ENCODE peak calls at places on chromosome 11, in ten cellular contexts. W is GOT3; G is C1 segment of cervical spinal cord; H is heart left ventricle; U is fibroblast of gingiva; F is MV-4-11; L is tibial artery; O is CD4-positive, alpha-beta T cell; Q is NT2/D1; X is psoas muscle. S is an unnamed sample.

GRCh38 chr11:9037963-9038362 is 34.2 kb upstream of the NRIP3 start:
- DNase-seq in U (no peak), W (no peak), Q (no peak), L (no peak), X (no peak), F (no peak), O (no peak), G (no peak), H (no peak), S (no peak)

GRCh38 chr11:112410325-112410724 is 149.7 kb upstream of the PLET1 start:
- DNase-seq in W (no peak), G (no peak), X (no peak), U (no peak), O (no peak), H (no peak), L (no peak), Q (no peak), F (peak; percentile 65), S (no peak)

GRCh38 chr11:118819687-118820086 is 28.7 kb upstream of the DDX6 start:
- DNase-seq in U (no peak), Q (no peak), L (no peak), X (no peak), O (no peak), G (no peak), W (no peak), H (no peak), F (no peak), S (no peak)

GRCh38 chr11:117019871-117020270 is 78.4 kb downstream of the SIK3 start:
- DNase-seq in O (no peak), X (no peak), H (no peak), W (no peak), L (no peak), U (no peak), Q (no peak), G (no peak), F (no peak), S (no peak)

GRCh38 chr11:63832336-63832735 is 6.6 kb upstream of the MARK2 start:
- DNase-seq in H (no peak), F (peak; percentile 58), X (no peak), U (no peak), Q (no peak), O (no peak), W (no peak), G (no peak), L (no peak), S (no peak)

GRCh38 chr11:7353100-7353499 is 101.4 kb downstream of the SYT9 start:
- DNase-seq in O (no peak), Q (peak; percentile 56), H (no peak), L (no peak), U (peak; percentile 10), W (no peak), G (no peak), X (no peak), F (peak; percentile 46), S (no peak)

GRCh38 chr11:95715777-95716241 is 73.8 kb downstream of the FAM76B start:
- DNase-seq in Q (no peak), U (no peak), W (no peak), O (no peak), L (no peak), H (no peak), X (no peak), F (peak; percentile 27), G (no peak), S (no peak)

GRCh38 chr11:119618208-119618909 is 110.6 kb downstream of the NECTIN1 start:
- DNase-seq in Q (peak; percentile 40), G (no peak), U (no peak), H (peak; percentile 37), W (no peak), X (no peak), O (no peak), L (peak; percentile 76), F (peak; percentile 91), S (peak; percentile 64)

GRCh38 chr11:20114588-20114987 is 45.7 kb downstream of the DBX1 start:
- DNase-seq in G (no peak), U (no peak), X (no peak), H (no peak), L (no peak), Q (no peak), W (no peak), F (no peak), O (no peak), S (no peak)

GRCh38 chr11:67463680-67464410 is 5.2 kb downstream of the TMEM134 start:
- DNase-seq in O (no peak), U (peak; percentile 62), Q (no peak), F (peak; percentile 87), W (no peak), H (no peak), X (peak; percentile 86), G (no peak), L (peak; percentile 77), S (peak; percentile 77)

GRCh38 chr11:61049854-61050253 is 52.4 kb upstream of the CD5 start:
- DNase-seq in U (no peak), W (no peak), F (no peak), X (no peak), L (no peak), Q (no peak), O (no peak), H (peak; percentile 36), G (no peak), S (peak; percentile 49)

GRCh38 chr11:111444040-111444439 is 65.0 kb upstream of the POU2AF1 start:
- DNase-seq in X (no peak), W (no peak), G (no peak), H (no peak), F (no peak), O (no peak), Q (no peak), U (no peak), L (no peak), S (no peak)

GRCh38 chr11:25981998-25982397 is 349.9 kb upstream of the ANO3 start:
- DNase-seq in H (peak; percentile 10), O (no peak), G (no peak), L (no peak), U (peak; percentile 70), W (no peak), X (no peak), Q (peak; percentile 15), F (peak; percentile 33), S (no peak)

GRCh38 chr11:66271816-66272215 is 3.4 kb downstream of the RAB1B start:
- DNase-seq in G (no peak), L (no peak), F (no peak), H (no peak), O (no peak), X (peak; percentile 36), U (no peak), Q (no peak), W (no peak), S (no peak)

GRCh38 chr11:117816151-117816741 is 8.3 kb downstream of the FXYD2 start:
- DNase-seq in U (no peak), Q (peak; percentile 75), O (no peak), L (no peak), H (no peak), X (peak; percentile 54), G (no peak), W (no peak), F (no peak), S (no peak)

GRCh38 chr11:43649501-43649900 is 31.0 kb upstream of the HSD17B12 start:
- DNase-seq in G (no peak), W (no peak), H (no peak), U (no peak), O (no peak), Q (no peak), X (no peak), L (no peak), F (peak; percentile 18), S (no peak)

GRCh38 chr11:287821-288327 is 1.1 kb upstream of the PGGHG start:
- DNase-seq in F (no peak), Q (no peak), U (no peak), L (peak; percentile 18), W (no peak), H (peak; percentile 4), G (no peak), O (no peak), X (peak; percentile 54), S (peak; percentile 49)

GRCh38 chr11:69104856-69105395 is 50.8 kb upstream of the SMIM38 start:
- DNase-seq in X (peak; percentile 39), G (no peak), L (no peak), O (no peak), W (no peak), F (no peak), H (no peak), Q (no peak), U (no peak), S (peak; percentile 28)

GRCh38 chr11:58647141-58647699 is 24.8 kb downstream of the CNTF start:
- DNase-seq in H (no peak), Q (no peak), L (no peak), W (no peak), G (no peak), U (no peak), F (no peak), X (no peak), O (no peak), S (no peak)

GRCh38 chr11:75778962-75779361 is 10.4 kb downstream of the DGAT2 start:
- DNase-seq in G (no peak), U (no peak), L (no peak), H (no peak), Q (no peak), W (no peak), F (no peak), O (no peak), X (no peak), S (peak; percentile 22)

GRCh38 chr11:68890490-68891231 is 13.0 kb downstream of the MRPL21 start:
- DNase-seq in U (peak; percentile 96), W (no peak), O (no peak), L (peak; percentile 92), X (peak; percentile 91), F (no peak), H (peak; percentile 93), Q (no peak), G (no peak), S (peak; percentile 92)